ENCODE peak calls at places on chromosome 22, in nine cellular contexts. D is SK-N-SH, V is HCT116, E is WTC11, O is H1, P is A549, S is K562, A is HepG2, N is GM12878. Z is an unnamed sample.

GRCh38 chr22:33726294-33726711 is 194.0 kb downstream of the LARGE1 start:
- DNase-seq in D (no peak), V (no peak), E (no peak), O (no peak), P (no peak), S (no peak), A (no peak), N (no peak), Z (no peak)

GRCh38 chr22:17167486-17167885 is 8.4 kb upstream of the HDHD5 start:
- DNase-seq in D (no peak), V (no peak), E (no peak), O (no peak), P (no peak), S (no peak), A (no peak), N (no peak), Z (no peak)

GRCh38 chr22:21933413-21933812 is 19.2 kb downstream of the PPM1F start:
- DNase-seq in D (no peak), V (no peak), E (no peak), O (no peak), P (no peak), S (no peak), A (no peak), N (no peak), Z (no peak)

GRCh38 chr22:44550666-44551491 is 52.8 kb upstream of the RTL6 start:
- DNase-seq in D (no peak), V (no peak), E (no peak), O (no peak), P (no peak), S (no peak), A (no peak), N (peak; percentile 9), Z (peak; percentile 81)

GRCh38 chr22:46652081-46652929 is 32.1 kb downstream of the GRAMD4 start:
- DNase-seq in D (no peak), V (no peak), E (no peak), O (no peak), P (no peak), S (peak; percentile 65), A (peak; percentile 91), N (no peak), Z (peak; percentile 48)

GRCh38 chr22:37025500-37026070 is 6.0 kb downstream of the MPST start:
- DNase-seq in D (no peak), V (no peak), E (no peak), O (no peak), P (no peak), S (no peak), A (no peak), N (no peak), Z (no peak)

GRCh38 chr22:34105461-34106062 is 185.3 kb upstream of the LARGE1 start:
- DNase-seq in D (peak; percentile 40), V (no peak), E (peak; percentile 88), O (peak; percentile 91), P (peak; percentile 2), S (no peak), A (peak; percentile 31), N (no peak), Z (peak; percentile 56)

GRCh38 chr22:31122532-31123291 is at the start of gene INPP5J:
- DNase-seq in D (peak; percentile 90), V (peak; percentile 44), E (peak; percentile 65), O (no peak), P (peak; percentile 78), S (no peak), A (peak; percentile 44), N (no peak), Z (no peak)

GRCh38 chr22:37230673-37231405 is 13.2 kb downstream of the RAC2 start:
- DNase-seq in D (no peak), V (no peak), E (no peak), O (no peak), P (no peak), S (no peak), A (no peak), N (peak; percentile 61), Z (no peak)

GRCh38 chr22:39290724-39291161 is 28.7 kb downstream of the RPL3 start:
- DNase-seq in D (no peak), V (no peak), E (no peak), O (no peak), P (peak; percentile 59), S (no peak), A (peak; percentile 56), N (no peak), Z (no peak)

GRCh38 chr22:19880786-19881569 is 26.3 kb upstream of the GNB1L start:
- DNase-seq in D (peak; percentile 51), V (peak; percentile 41), E (peak; percentile 91), O (peak; percentile 82), P (peak; percentile 97), S (peak; percentile 90), A (peak; percentile 96), N (no peak), Z (no peak)

GRCh38 chr22:18090286-18090685 is 12.5 kb downstream of the PEX26 start:
- DNase-seq in D (no peak), V (no peak), E (no peak), O (no peak), P (no peak), S (no peak), A (no peak), N (no peak), Z (no peak)

GRCh38 chr22:21082248-21082647 is 36.5 kb downstream of the LRRC74B start:
- DNase-seq in D (no peak), V (no peak), E (no peak), O (no peak), P (no peak), S (no peak), A (no peak), N (no peak), Z (no peak)

GRCh38 chr22:37241351-37242142 is 2.5 kb downstream of the RAC2 start:
- DNase-seq in D (peak; percentile 18), V (no peak), E (no peak), O (no peak), P (no peak), S (no peak), A (no peak), N (no peak), Z (peak; percentile 55)

GRCh38 chr22:47169801-47170140 is 407.3 kb downstream of the TBC1D22A start:
- DNase-seq in D (no peak), V (no peak), E (no peak), O (no peak), P (no peak), S (no peak), A (no peak), N (no peak), Z (no peak)

DNA sequence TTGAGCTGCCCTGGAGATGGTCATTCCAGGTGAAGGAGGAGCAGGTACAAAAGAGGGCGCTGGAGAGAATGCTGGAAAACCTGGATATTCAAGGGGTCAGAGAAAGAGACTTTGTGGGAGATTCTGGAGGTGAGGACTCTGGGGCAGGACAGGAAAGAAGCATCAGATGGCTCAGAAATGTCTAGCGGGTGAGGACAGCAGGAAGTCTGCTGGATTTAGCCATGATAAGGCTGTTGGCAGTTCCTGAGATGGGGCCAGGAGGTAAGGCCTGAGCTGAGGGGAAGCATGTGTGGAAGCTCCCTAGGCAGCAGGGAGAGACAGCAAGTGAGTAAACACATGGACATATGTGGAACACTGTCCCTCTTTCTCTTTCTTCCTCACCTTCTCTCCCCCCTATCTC is 1.5 kb downstream of the UPB1 start:
- DNase-seq in D (peak; percentile 54), V (no peak), E (no peak), O (no peak), P (no peak), S (no peak), A (no peak), N (no peak), Z (no peak)
- TF ChIP-seq MAX in D (no peak), V (no peak), E (no peak), O (no peak), P (no peak), S (no peak), A (no peak), N (no peak), Z (no peak)

GRCh38 chr22:49306632-49306975 is 521.1 kb downstream of the BRD1 start:
- DNase-seq in D (no peak), V (no peak), E (no peak), O (peak; percentile 32), P (no peak), S (no peak), A (no peak), N (no peak), Z (no peak)
- TF ChIP-seq MAX in D (no peak), V (no peak), E (no peak), O (no peak), P (no peak), S (no peak), A (no peak), N (no peak), Z (no peak)

DNA sequence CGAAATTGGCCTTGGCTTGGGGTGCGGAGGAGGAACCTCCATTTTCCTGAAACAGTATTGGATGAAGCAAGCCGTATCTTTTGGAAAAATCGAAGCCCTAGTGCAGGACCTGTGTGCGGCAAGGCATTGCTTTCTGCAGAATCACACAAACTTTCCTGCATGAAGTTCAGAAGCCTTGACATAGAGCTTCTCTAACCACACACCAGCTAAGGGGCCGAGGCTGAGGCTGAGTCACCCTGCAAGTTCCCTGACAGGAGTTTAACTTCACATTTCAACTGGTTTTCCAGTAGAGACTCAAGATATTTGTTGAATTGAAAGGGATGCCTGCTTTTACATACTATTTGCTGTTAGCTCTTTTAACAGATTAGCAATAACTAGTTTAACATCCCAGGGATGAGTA is 67.8 kb downstream of the TCF20 start:
- DNase-seq in D (no peak), V (no peak), E (no peak), O (no peak), P (no peak), S (no peak), A (no peak), N (no peak), Z (peak; percentile 78)
- TF ChIP-seq MAX in D (no peak), V (no peak), E (no peak), O (no peak), P (no peak), S (no peak), A (no peak), N (no peak), Z (no peak)

GRCh38 chr22:29765905-29766631 is 739 bp downstream of the ZMAT5 start:
- DNase-seq in D (peak; percentile 39), V (no peak), E (peak; percentile 23), O (no peak), P (no peak), S (peak; percentile 52), A (peak; percentile 81), N (no peak), Z (no peak)
- TF ChIP-seq MAX in D (no peak), V (no peak), E (no peak), O (no peak), P (no peak), S (no peak), A (no peak), N (no peak), Z (no peak)

DNA sequence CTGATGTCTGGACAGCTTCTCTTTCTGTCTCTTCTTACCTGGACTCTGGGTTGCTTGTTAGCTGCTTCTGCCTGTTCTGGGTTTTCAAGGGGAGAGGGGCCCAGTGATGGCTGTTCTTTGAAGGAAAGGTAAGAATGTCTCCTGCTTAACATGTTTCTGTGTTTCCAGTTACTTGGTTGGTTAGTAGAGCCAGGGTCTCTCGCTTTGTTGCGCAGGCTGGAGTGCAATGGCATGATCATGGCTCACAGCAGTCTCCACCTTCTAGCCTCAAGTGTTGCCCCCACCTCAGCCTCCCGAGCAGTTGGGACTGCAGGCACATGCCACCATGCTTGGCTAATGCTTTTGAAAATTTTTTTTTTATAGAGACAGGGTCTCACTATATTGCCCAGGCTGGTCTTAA is 126.6 kb downstream of the BCR start:
- DNase-seq in D (no peak), V (no peak), E (no peak), O (no peak), P (no peak), S (no peak), A (no peak), N (no peak), Z (no peak)
- TF ChIP-seq MAX in D (no peak), V (no peak), E (no peak), O (no peak), P (no peak), S (no peak), A (no peak), N (no peak), Z (no peak)